ENCODE peak calls at places on chromosomes 13 and 19, in seven cellular contexts. P is mesothelial cell of epicardium; C is PC-3; T is activated CD4-positive, alpha-beta T cell treated with anti-CD3 and anti-CD28 coated beads, Interleukin-2, amount 50 U/mL, for 4 hours; G is NCI-H2029; S is EH; Y is body of pancreas. R is an unnamed sample.

GRCh38 chr19:29001006-29001921 is 211.7 kb downstream of the UQCRFS1 start:
- DNase-seq in G (no peak), T (no peak), P (no peak), S (peak), C (no peak), Y (no peak), R (no peak)

GRCh38 chr19:41994994-41995958 is 1.2 kb upstream of the ATP1A3 start:
- DNase-seq in T (no peak), G (no peak), C (no peak), Y (no peak), P (no peak), S (no peak), R (no peak)

GRCh38 chr13:51154029-51154555 is 43.0 kb upstream of the C13orf42 start:
- DNase-seq in T (no peak), Y (no peak), P (no peak), S (peak), C (no peak), G (no peak), R (no peak)

GRCh38 chr13:47796816-47797215 is 204.3 kb downstream of the SUCLA2 start:
- DNase-seq in Y (no peak), S (no peak), T (no peak), P (no peak), G (no peak), C (no peak), R (no peak)

GRCh38 chr19:16619456-16619855 is 8.5 kb downstream of the MED26 start:
- DNase-seq in G (no peak), P (no peak), C (no peak), S (peak), Y (peak), T (no peak), R (no peak)

GRCh38 chr19:12603714-12604113 is 6.9 kb downstream of the ZNF490 start:
- DNase-seq in G (no peak), Y (no peak), T (peak), S (peak), C (no peak), P (no peak), R (no peak)

GRCh38 chr19:8028951-8029491 is 23.5 kb upstream of the CCL25 start:
- DNase-seq in T (no peak), P (no peak), C (no peak), Y (no peak), G (no peak), S (no peak), R (peak)

GRCh38 chr19:9912551-9913236 is 23.6 kb downstream of the OLFM2 start:
- DNase-seq in S (no peak), Y (no peak), C (no peak), P (no peak), G (no peak), T (no peak), R (no peak)

GRCh38 chr19:38898788-38899446 is 501 bp downstream of the SIRT2 start:
- DNase-seq in S (peak), T (no peak), G (no peak), C (peak), Y (no peak), P (no peak), R (no peak)

GRCh38 chr19:55172741-55173140 is 6.3 kb upstream of the DNAAF3 start:
- DNase-seq in C (peak), S (peak), T (no peak), G (no peak), Y (no peak), P (no peak), R (no peak)

GRCh38 chr19:31339405-31339804 is 9.8 kb downstream of the TSHZ3 start:
- DNase-seq in S (no peak), Y (no peak), P (no peak), G (no peak), T (no peak), C (no peak), R (peak)

GRCh38 chr13:97945792-97946419 is 7.6 kb upstream of the IPO5 start:
- DNase-seq in G (no peak), S (peak), P (no peak), Y (no peak), T (no peak), C (peak), R (no peak)

R was measured in H9.